ENCODE peak calls at places on chromosome 5, in four cellular contexts. F, U, Y and X are unnamed samples.

GRCh38 chr5:79576606-79577289 is 35.5 kb upstream of the TENT2 start:
- DNase-seq in Y (no peak), U (no peak), F (no peak), X (no peak)

GRCh38 chr5:43416233-43416987 is 4.2 kb upstream of the CCL28 start:
- DNase-seq in Y (no peak), U (no peak), F (no peak), X (no peak)

GRCh38 chr5:134275822-134276221 is 49.9 kb upstream of the PPP2CA start:
- DNase-seq in Y (no peak), F (peak; percentile 93), U (no peak), X (no peak)

GRCh38 chr5:174430940-174431339 is 293.4 kb upstream of the MSX2 start:
- DNase-seq in F (no peak), Y (no peak), U (no peak), X (no peak)

GRCh38 chr5:96141749-96142148 is 180.1 kb upstream of the ELL2 start:
- DNase-seq in Y (no peak), U (no peak), F (no peak), X (no peak)

GRCh38 chr5:81986126-81986525 is 14.3 kb downstream of the ATG10 start:
- DNase-seq in U (no peak), Y (no peak), F (no peak), X (no peak)

GRCh38 chr5:78649816-78650561 is 1.4 kb upstream of the LHFPL2 start:
- DNase-seq in Y (no peak), F (no peak), U (no peak), X (no peak)

GRCh38 chr5:148492351-148492750 is 108.6 kb downstream of the FBXO38 start:
- DNase-seq in F (no peak), Y (no peak), U (no peak), X (no peak)

GRCh38 chr5:140182075-140182709 is 7.2 kb downstream of the CYSTM1 start:
- DNase-seq in Y (no peak), F (no peak), U (no peak), X (no peak)

GRCh38 chr5:135660826-135661555 is 82.2 kb upstream of the CXCL14 start:
- DNase-seq in Y (no peak), F (no peak), U (no peak), X (no peak)

GRCh38 chr5:51657340-51658240 is 274.3 kb downstream of the ISL1 start:
- DNase-seq in F (no peak), U (no peak), Y (no peak), X (no peak)

GRCh38 chr5:1380011-1380817 is 35.3 kb upstream of the CLPTM1L start:
- DNase-seq in U (no peak), Y (peak; percentile 51), F (peak; percentile 68), X (no peak)

GRCh38 chr5:104513194-104513602 is 950.6 kb upstream of the NUDT12 start:
- DNase-seq in F (no peak), Y (no peak), U (no peak), X (no peak)

GRCh38 chr5:166018716-166019115 is 2272.7 kb upstream of the WWC1 start:
- DNase-seq in U (no peak), Y (no peak), F (no peak), X (no peak)

GRCh38 chr5:151903243-151903653 is 21.4 kb downstream of the GLRA1 start:
- DNase-seq in F (no peak), U (no peak), Y (no peak), X (no peak)

GRCh38 chr5:170291324-170291847 is 6.2 kb downstream of the LCP2 start:
- DNase-seq in U (no peak), F (no peak), Y (no peak), X (no peak)

GRCh38 chr5:159764283-159764927 is 151.9 kb upstream of the ADRA1B start:
- DNase-seq in F (no peak), U (no peak), Y (no peak), X (peak; percentile 33)

GRCh38 chr5:133049726-133050048 is 2.1 kb upstream of the HSPA4 start:
- DNase-seq in Y (no peak), U (no peak), F (no peak), X (no peak)

GRCh38 chr5:95449460-95449859 is 58.3 kb downstream of the FAM81B start:
- DNase-seq in Y (no peak), U (no peak), F (no peak), X (no peak)

GRCh38 chr5:151718653-151719052 is 31.9 kb upstream of the SPARC start:
- DNase-seq in F (no peak), Y (no peak), U (no peak), X (no peak)

GRCh38 chr5:150599917-150600511 is 40.4 kb upstream of the SYNPO start:
- DNase-seq in F (no peak), U (peak; percentile 89), Y (no peak), X (peak; percentile 91)

GRCh38 chr5:141533897-141534296 is 45.0 kb downstream of the PCDHGC5 start:
- DNase-seq in Y (no peak), U (no peak), F (no peak), X (no peak)

GRCh38 chr5:119212026-119212425 is 141.1 kb downstream of the DMXL1 start:
- DNase-seq in F (no peak), U (no peak), Y (no peak), X (no peak)
- TF ChIP-seq CTCF in F (no peak), U (no peak), Y (no peak), X (no peak)

GRCh38 chr5:110506378-110506777 is 220.1 kb downstream of the TMEM232 start:
- DNase-seq in Y (no peak), U (no peak), F (no peak), X (no peak)

GRCh38 chr5:110512266-110512665 is 214.2 kb downstream of the TMEM232 start:
- DNase-seq in F (no peak), Y (no peak), U (no peak), X (no peak)

GRCh38 chr5:110510146-110510545 is 216.3 kb downstream of the TMEM232 start:
- DNase-seq in Y (no peak), U (no peak), F (no peak), X (no peak)

DNA sequence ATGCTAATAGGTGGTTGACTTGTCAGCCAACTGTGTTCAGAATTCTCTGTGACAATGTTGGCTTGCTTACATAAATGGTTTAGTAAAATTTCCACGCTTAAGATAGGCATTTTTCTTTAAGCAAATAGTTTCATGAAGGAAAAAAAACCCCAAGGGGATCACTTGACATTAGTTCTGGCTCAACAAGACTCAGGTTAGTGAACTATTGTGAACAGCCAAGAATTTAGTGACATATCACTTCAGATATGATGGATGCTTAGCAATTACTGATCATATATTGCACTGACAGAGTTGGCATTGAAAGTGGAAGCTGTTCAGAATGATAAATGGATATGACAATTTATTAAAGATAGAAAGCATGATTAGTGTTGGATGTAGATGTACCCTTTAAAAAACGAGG is 218.5 kb downstream of the TMEM232 start:
- DNase-seq in F (no peak), Y (no peak), U (no peak), X (no peak)
- H3K9me3 ChIP-seq in F (no peaks in the 10 kb centered on the region), Y (no peaks in the 10 kb centered on the region), U (no peaks in the 10 kb centered on the region), X (no peaks in the 10 kb centered on the region)

GRCh38 chr5:72235725-72236124 is 84.3 kb downstream of the MRPS27 start:
- DNase-seq in U (no peak), F (no peak), Y (no peak), X (no peak)
- H3K27ac ChIP-seq in U (no peak overlapping the region), F (no peak overlapping the region), Y (no peak overlapping the region), X (no peak overlapping the region)

DNA sequence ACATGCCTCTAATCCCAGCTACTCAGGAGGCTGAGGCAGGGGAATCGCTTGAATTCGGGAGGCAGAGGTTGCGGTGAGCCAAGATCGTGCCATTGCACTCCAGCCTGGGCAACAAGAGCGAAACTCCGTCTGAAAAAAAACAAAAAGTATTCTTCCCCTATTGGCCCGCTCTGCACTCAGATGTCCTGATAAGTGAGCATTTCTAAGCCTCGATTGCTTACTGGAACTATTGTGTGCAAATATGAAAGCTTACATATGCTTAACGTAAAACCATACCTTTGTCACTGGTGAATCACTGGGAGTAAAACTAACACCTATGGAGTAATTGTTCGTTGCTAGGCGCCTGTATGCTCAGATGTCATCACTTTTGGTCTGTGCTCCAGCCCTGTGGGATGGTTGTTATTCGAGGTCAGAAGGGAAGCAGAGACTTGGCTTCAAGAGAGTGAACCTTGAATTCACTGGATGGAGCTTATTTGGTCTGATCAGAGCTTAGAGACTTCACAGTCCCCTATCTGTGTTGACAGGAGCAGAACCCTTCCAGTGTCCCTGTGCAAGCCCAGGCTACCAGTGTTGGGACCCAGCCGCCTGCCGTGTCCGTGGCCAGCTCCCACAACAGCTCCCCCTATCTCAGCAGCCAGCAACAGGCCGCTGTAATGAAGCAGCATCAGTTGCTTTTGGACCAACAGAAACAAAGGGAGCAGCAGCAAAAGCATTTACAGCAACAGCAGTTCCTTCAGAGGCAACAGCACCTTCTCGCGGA is 25.3 kb upstream of the LTC4S start:
- DNase-seq in Y (no peak), F (no peak), U (no peak), X (no peak)
- TF ChIP-seq CTCF in Y (no peak), F (no peak), U (no peak), X (peak; percentile 20)

GRCh38 chr5:18043344-18043743 is 409.1 kb downstream of the TAF11L14 start:
- DNase-seq in U (no peak), F (no peak), Y (no peak), X (no peak)

GRCh38 chr5:18032744-18033143 is 398.5 kb downstream of the TAF11L14 start:
- DNase-seq in F (no peak), Y (no peak), U (no peak), X (no peak)

DNA sequence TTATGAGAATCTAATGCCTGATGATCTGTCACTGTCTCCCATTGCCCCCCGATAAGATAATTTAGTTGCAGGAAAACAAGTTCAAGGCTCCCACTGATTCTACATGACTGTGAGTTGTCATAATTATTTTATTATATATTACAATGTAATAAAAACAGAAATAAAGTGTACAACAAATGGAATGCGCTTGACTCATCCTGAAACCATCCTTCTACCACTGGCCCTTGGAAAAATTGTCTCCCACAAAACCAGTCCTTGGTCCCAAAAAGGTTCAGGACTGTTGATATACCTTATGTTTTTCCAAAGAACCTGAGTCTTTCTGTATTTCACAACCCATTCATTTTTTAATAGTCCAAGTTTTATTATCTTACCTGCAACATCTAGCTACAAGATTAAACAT is 403.5 kb downstream of the TAF11L14 start:
- DNase-seq in F (no peak), U (no peak), Y (no peak), X (no peak)
- H3K9me3 ChIP-seq in F (no peaks in the 10 kb centered on the region), U (no peaks in the 10 kb centered on the region), Y (peaks cover 5% of the 10 kb centered on the region), X (no peaks in the 10 kb centered on the region)

DNA sequence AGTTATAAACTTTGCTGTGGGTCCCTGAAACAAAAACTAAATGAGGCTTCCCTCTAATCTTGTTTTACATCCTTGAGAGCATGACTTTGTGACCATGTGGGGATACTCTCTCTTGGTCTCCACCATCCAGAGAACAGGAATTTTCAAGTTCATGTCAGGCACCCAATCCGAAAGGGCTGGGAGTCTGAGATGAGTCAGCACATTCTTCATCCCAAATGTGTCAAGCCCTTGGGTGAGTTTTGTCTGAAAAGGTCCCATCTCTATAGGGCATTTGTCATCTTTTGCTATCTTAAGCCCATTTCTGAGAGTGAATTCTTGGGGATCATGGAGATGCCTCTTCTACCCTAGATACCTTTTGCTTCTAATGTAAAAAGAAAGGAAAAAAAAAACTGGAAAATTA is 26.9 kb upstream of the RAPGEF6 start:
- DNase-seq in F (no peak), U (no peak), Y (no peak), X (no peak)
- H3K27ac ChIP-seq in F (no peak overlapping the region), U (no peak overlapping the region), Y (no peak overlapping the region), X (no peak overlapping the region)